ENCODE peak calls at places on chromosomes 12 and 14, in six cellular contexts. R, K, Q, D, I and G are unnamed samples.

GRCh38 chr12:94832780-94833760 is 170.4 kb downstream of the NDUFA12 start:
- DNase-seq in R (no peak), K (no peak), Q (no peak), D (no peak), I (peak; percentile 29), G (no peak)

GRCh38 chr12:10959777-10960176 is 20.7 kb upstream of the TAS2R14 start:
- DNase-seq in R (no peak), K (no peak), Q (no peak), D (no peak), I (peak; percentile 25), G (no peak)

GRCh38 chr14:55126932-55127490 is 2.0 kb upstream of the LGALS3 start:
- DNase-seq in R (no peak), K (no peak), Q (no peak), D (no peak), I (no peak), G (no peak)

GRCh38 chr12:56420411-56420810 is 28.8 kb downstream of the TIMELESS start:
- DNase-seq in R (no peak), K (no peak), Q (no peak), D (no peak), I (no peak), G (no peak)

GRCh38 chr14:98808494-98809407 is 463.2 kb downstream of the BCL11B start:
- DNase-seq in R (no peak), K (no peak), Q (no peak), D (no peak), I (no peak), G (no peak)

GRCh38 chr12:43104524-43104923 is 447.5 kb downstream of the ADAMTS20 start:
- DNase-seq in R (no peak), K (no peak), Q (no peak), D (no peak), I (peak; percentile 82), G (peak; percentile 57)

GRCh38 chr12:29799591-29799990 is 15.8 kb upstream of the TMTC1 start:
- DNase-seq in R (no peak), K (no peak), Q (no peak), D (no peak), I (no peak), G (no peak)

GRCh38 chr12:43069768-43070221 is 480.2 kb upstream of the PRICKLE1 start:
- DNase-seq in R (no peak), K (peak; percentile 18), Q (no peak), D (peak; percentile 69), I (peak; percentile 72), G (no peak)

DNA sequence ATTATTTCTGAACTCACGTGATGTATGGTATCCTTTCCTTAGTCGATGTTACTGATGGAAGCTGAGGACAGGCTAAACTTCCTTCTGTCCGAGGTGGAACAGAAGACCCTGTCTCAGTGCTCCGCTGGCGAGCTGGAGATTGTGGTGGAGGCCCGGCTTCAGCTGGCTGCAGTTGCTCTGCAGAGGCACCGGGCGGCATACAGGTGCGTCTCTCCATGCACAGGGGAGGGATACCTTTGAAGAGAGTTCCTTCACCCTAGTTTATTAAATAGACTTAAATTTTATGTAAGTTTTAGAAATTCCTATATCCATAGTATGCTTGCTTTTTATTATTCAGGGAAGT is 186.7 kb upstream of the NEDD1 start:
- DNase-seq in R (peak; percentile 22), K (no peak), Q (no peak), D (no peak), I (peak; percentile 8), G (peak; percentile 9)
- TF ChIP-seq CTCF in R (peak; percentile 31), K (no peak), Q (no peak), D (no peak), I (no peak), G (peak; percentile 51)

GRCh38 chr12:26091837-26092236 is 33.0 kb downstream of the BHLHE41 start:
- DNase-seq in R (no peak), K (no peak), Q (no peak), D (no peak), I (no peak), G (no peak)

GRCh38 chr12:26090853-26091510 is 33.9 kb downstream of the BHLHE41 start:
- DNase-seq in R (no peak), K (no peak), Q (no peak), D (no peak), I (no peak), G (no peak)

GRCh38 chr12:26092706-26093105 is 32.1 kb downstream of the BHLHE41 start:
- DNase-seq in R (no peak), K (no peak), Q (no peak), D (no peak), I (peak; percentile 33), G (peak; percentile 47)

GRCh38 chr12:26088999-26089398 is 35.8 kb downstream of the BHLHE41 start:
- DNase-seq in R (no peak), K (no peak), Q (no peak), D (no peak), I (no peak), G (no peak)
- TF ChIP-seq CTCF in R (no peak), K (no peak), Q (no peak), D (no peak), I (no peak), G (no peak)

GRCh38 chr12:128976120-128976519 is 122.8 kb downstream of the GLT1D1 start:
- DNase-seq in R (peak; percentile 13), K (no peak), Q (no peak), D (no peak), I (no peak), G (peak; percentile 16)
- TF ChIP-seq CTCF in R (peak; percentile 62), K (no peak), Q (no peak), D (no peak), I (no peak), G (peak; percentile 34)

GRCh38 chr12:45284096-45284901 is 68.4 kb downstream of the ANO6 start:
- DNase-seq in R (no peak), K (no peak), Q (no peak), D (no peak), I (peak; percentile 78), G (peak; percentile 85)
- TF ChIP-seq CTCF in R (no peak), K (no peak), Q (no peak), D (no peak), I (peak; percentile 20), G (peak; percentile 59)

GRCh38 chr12:53804429-53804828 is 52.6 kb upstream of the CISTR start:
- DNase-seq in R (no peak), K (no peak), Q (no peak), D (no peak), I (no peak), G (no peak)
- TF ChIP-seq CTCF in R (no peak), K (no peak), Q (no peak), D (no peak), I (no peak), G (no peak)

GRCh38 chr12:52215587-52216031 is 17.4 kb upstream of the KRT7 start:
- DNase-seq in R (no peak), K (no peak), Q (no peak), D (peak; percentile 15), I (peak; percentile 47), G (peak; percentile 74)

GRCh38 chr12:52212701-52213540 is 20.1 kb upstream of the KRT7 start:
- DNase-seq in R (no peak), K (no peak), Q (no peak), D (peak; percentile 13), I (no peak), G (no peak)

GRCh38 chr12:52211716-52212585 is 20.1 kb upstream of the KRT80 start:
- DNase-seq in R (no peak), K (peak; percentile 13), Q (no peak), D (peak; percentile 17), I (no peak), G (no peak)

GRCh38 chr12:52214421-52214802 is 18.6 kb upstream of the KRT7 start:
- DNase-seq in R (no peak), K (no peak), Q (no peak), D (no peak), I (no peak), G (no peak)

GRCh38 chr12:52213541-52214420 is 19.3 kb upstream of the KRT7 start:
- DNase-seq in R (peak; percentile 49), K (peak; percentile 70), Q (no peak), D (peak; percentile 65), I (peak; percentile 82), G (peak; percentile 68)
- TF ChIP-seq CTCF in R (peak; percentile 86), K (peak; percentile 97), Q (peak; percentile 97), D (peak; percentile 97), I (peak; percentile 99), G (peak; percentile 100)

GRCh38 chr14:29166507-29166906 is 399.9 kb downstream of the FOXG1 start:
- DNase-seq in R (no peak), K (no peak), Q (no peak), D (no peak), I (no peak), G (no peak)
- TF ChIP-seq CTCF in R (no peak), K (no peak), Q (no peak), D (no peak), I (no peak), G (peak; percentile 19)